ENCODE peak calls at places on chromosomes 3 and 15, in four cellular contexts. H, D, U and T are unnamed samples.

GRCh38 chr3:69425249-69425648 is 39.4 kb upstream of the FRMD4B start:
- DNase-seq in H (no peak), D (peak), U (peak), T (peak)

GRCh38 chr3:100113728-100114412 is 431 bp downstream of the FILIP1L start:
- DNase-seq in H (no peak), D (no peak), U (no peak), T (no peak)

GRCh38 chr3:57627976-57628375 is 30.8 kb upstream of the ARF4 start:
- DNase-seq in H (no peak), D (no peak), U (no peak), T (no peak)

GRCh38 chr15:62344806-62345539 is 179.9 kb upstream of the C2CD4B start:
- DNase-seq in H (peak), D (peak), U (peak), T (peak)

GRCh38 chr3:115321396-115321795 is 174.3 kb upstream of the ZBTB20 start:
- DNase-seq in H (no peak), D (no peak), U (peak), T (peak)

GRCh38 chr3:56133423-56133822 is 334.8 kb downstream of the ERC2 start:
- DNase-seq in H (no peak), D (no peak), U (peak), T (no peak)

GRCh38 chr3:57605683-57606082 is 8.5 kb upstream of the ARF4 start:
- DNase-seq in H (no peak), D (no peak), U (no peak), T (no peak)

GRCh38 chr15:31446546-31446945 is 119.9 kb downstream of the KLF13 start:
- DNase-seq in H (peak), D (no peak), U (no peak), T (no peak)

GRCh38 chr3:182969277-182969676 is 11.1 kb downstream of the DCUN1D1 start:
- DNase-seq in H (no peak), D (no peak), U (peak), T (peak)

GRCh38 chr15:92079647-92080255 is 226.2 kb downstream of the SLCO3A1 start:
- DNase-seq in H (no peak), D (no peak), U (no peak), T (no peak)

GRCh38 chr15:101813803-101814534 is 2.0 kb downstream of the OR4F15 start:
- DNase-seq in H (no peak), D (no peak), U (peak), T (no peak)

GRCh38 chr3:58793052-58793451 is 126.5 kb upstream of the FAM3D start:
- DNase-seq in H (no peak), D (no peak), U (no peak), T (peak)

GRCh38 chr3:98893740-98894139 is 7.8 kb downstream of the DCBLD2 start:
- DNase-seq in H (no peak), D (no peak), U (peak), T (no peak)

GRCh38 chr15:79769081-79769481 is 127.7 kb downstream of the MTHFS start:
- DNase-seq in H (no peak), D (peak), U (no peak), T (peak)

GRCh38 chr15:58165661-58166060 is 27.5 kb downstream of the AQP9 start:
- DNase-seq in H (no peak), D (peak), U (peak), T (no peak)

GRCh38 chr3:177721864-177722370 is 524.6 kb upstream of the TBL1XR1 start:
- DNase-seq in H (no peak), D (no peak), U (no peak), T (no peak)